ENCODE peak calls at places on chromosomes 12 and 14, in six cellular contexts. U is A549, G is HepG2, K is K562, D is NB4, J is GM12878. C is an unnamed sample.

GRCh38 chr14:59215353-59215752 is 26.9 kb downstream of the DAAM1 start:
- DNase-seq in U (no peak), G (peak), K (no peak), D (no peak), J (no peak), C (peak)

GRCh38 chr14:92362781-92363235 is 39.8 kb downstream of the SLC24A4 start:
- DNase-seq in U (peak), G (no peak), K (no peak), D (no peak), J (no peak), C (no peak)

GRCh38 chr14:95699397-95699796 is 13.2 kb downstream of the TCL1B start:
- DNase-seq in U (no peak), G (no peak), K (no peak), D (no peak), J (no peak), C (no peak)

GRCh38 chr12:14153803-14154202 is 172.4 kb upstream of the GRIN2B start:
- DNase-seq in U (no peak), G (no peak), K (no peak), D (no peak), J (peak), C (no peak)

GRCh38 chr14:57493467-57494181 is at the start of gene CCDC198:
- DNase-seq in U (peak), G (peak), K (no peak), D (no peak), J (peak), C (no peak)

GRCh38 chr12:94650143-94651056 is at the start of gene TMCC3:
- DNase-seq in U (no peak), G (no peak), K (no peak), D (peak), J (no peak), C (peak)

GRCh38 chr14:20857630-20858261 is 33.4 kb upstream of the RNASE3 start:
- DNase-seq in U (peak), G (peak), K (peak), D (peak), J (no peak), C (peak)

GRCh38 chr12:118884226-118884625 is 97.1 kb upstream of the SRRM4 start:
- DNase-seq in U (no peak), G (no peak), K (no peak), D (no peak), J (no peak), C (no peak)

GRCh38 chr14:91286530-91286937 is 42.0 kb upstream of the GPR68 start:
- DNase-seq in U (peak), G (peak), K (peak), D (peak), J (peak), C (peak)

GRCh38 chr14:28762290-28762948 is 4.2 kb upstream of the FOXG1 start:
- DNase-seq in U (no peak), G (no peak), K (no peak), D (no peak), J (no peak), C (no peak)

GRCh38 chr14:69151458-69152180 is 1.3 kb downstream of the DCAF5 start:
- DNase-seq in U (peak), G (peak), K (peak), D (peak), J (no peak), C (peak)

GRCh38 chr12:8038659-8039114 is 6.2 kb downstream of the FOXJ2 start:
- DNase-seq in U (peak), G (no peak), K (peak), D (peak), J (no peak), C (peak)

GRCh38 chr12:3933074-3933818 is 60.0 kb upstream of the PARP11 start:
- DNase-seq in U (no peak), G (no peak), K (no peak), D (no peak), J (no peak), C (no peak)

GRCh38 chr12:53737494-53737808 is 10.2 kb upstream of the CALCOCO1 start:
- DNase-seq in U (no peak), G (no peak), K (no peak), D (no peak), J (no peak), C (no peak)

GRCh38 chr14:64704743-64705405 is 650 bp downstream of the PLEKHG3 start:
- DNase-seq in U (no peak), G (no peak), K (peak), D (no peak), J (no peak), C (no peak)

GRCh38 chr14:61891251-61891650 is 129.0 kb downstream of the SNAPC1 start:
- DNase-seq in U (no peak), G (no peak), K (no peak), D (no peak), J (no peak), C (peak)

GRCh38 chr12:116141110-116141832 is 136.2 kb downstream of the MED13L start:
- DNase-seq in U (no peak), G (no peak), K (no peak), D (no peak), J (no peak), C (peak)

GRCh38 chr12:89350661-89351488 is 1.4 kb downstream of the DUSP6 start:
- DNase-seq in U (no peak), G (no peak), K (no peak), D (peak), J (no peak), C (peak)

GRCh38 chr12:54082402-54082892 is 28.8 kb downstream of the HOXC4 start:
- DNase-seq in U (no peak), G (no peak), K (peak), D (no peak), J (no peak), C (no peak)

GRCh38 chr12:52202361-52203078 is 10.7 kb upstream of the KRT80 start:
- DNase-seq in U (no peak), G (no peak), K (no peak), D (peak), J (no peak), C (no peak)

GRCh38 chr14:68397827-68398226 is 395.0 kb downstream of the ZFP36L1 start:
- DNase-seq in U (no peak), G (no peak), K (no peak), D (no peak), J (no peak), C (peak)

GRCh38 chr12:20492251-20492728 is 124.0 kb downstream of the PDE3A start:
- DNase-seq in U (peak), G (no peak), K (no peak), D (peak), J (peak), C (peak)

GRCh38 chr14:71524321-71524982 is 407.8 kb upstream of the RGS6 start:
- DNase-seq in U (no peak), G (no peak), K (no peak), D (no peak), J (peak), C (no peak)

GRCh38 chr12:121455766-121456420 is 56.0 kb downstream of the RNF34 start:
- DNase-seq in U (no peak), G (no peak), K (no peak), D (no peak), J (no peak), C (no peak)

GRCh38 chr12:62813031-62813829 is 121.7 kb downstream of the PPM1H start:
- DNase-seq in U (peak), G (no peak), K (peak), D (peak), J (no peak), C (peak)

GRCh38 chr14:105168093-105168420 is 519 bp downstream of the JAG2 start:
- DNase-seq in U (no peak), G (no peak), K (peak), D (no peak), J (no peak), C (no peak)
- H3K4me3 ChIP-seq in U (peak), G (no peak), K (peak), D (no peak), J (no peak), C (no peak)

GRCh38 chr12:82725741-82726140 is 39.0 kb downstream of the TMTC2 start:
- DNase-seq in U (no peak), G (no peak), K (no peak), D (no peak), J (no peak), C (no peak)

GRCh38 chr12:82728710-82729109 is 42.0 kb downstream of the TMTC2 start:
- DNase-seq in U (no peak), G (no peak), K (no peak), D (no peak), J (no peak), C (no peak)

DNA sequence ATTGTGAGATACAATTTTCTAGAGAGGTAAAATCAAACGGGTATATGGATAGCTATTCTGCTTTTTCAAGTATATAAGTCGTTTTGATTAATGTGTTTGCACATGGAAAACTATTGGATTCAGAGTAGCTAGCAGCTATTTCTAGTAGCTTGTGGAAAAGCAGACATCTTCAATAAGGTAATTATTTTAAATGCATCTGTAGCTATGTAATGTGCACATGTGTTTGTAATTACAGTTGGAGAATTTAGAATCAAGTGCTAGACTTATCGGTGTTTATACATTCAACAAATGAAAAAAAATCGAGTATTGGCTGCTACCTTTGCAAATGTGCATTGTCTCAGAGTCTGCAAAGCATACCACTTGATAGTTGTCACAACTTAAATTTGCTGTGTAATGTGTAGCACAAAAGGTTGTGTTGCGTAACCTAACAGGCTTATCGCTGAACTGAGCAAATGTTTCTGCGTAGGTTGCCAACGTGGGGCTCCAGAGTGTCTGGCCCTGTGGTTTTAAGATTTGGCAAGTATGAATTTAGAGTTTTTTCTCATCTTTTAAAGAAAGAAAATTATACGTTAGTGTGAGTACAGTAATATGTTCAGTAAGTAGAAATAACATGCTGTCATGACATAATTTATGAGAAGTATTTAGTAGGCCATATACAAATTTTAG is 44.3 kb downstream of the TMTC2 start:
- DNase-seq in U (no peak), G (peak), K (no peak), D (peak), J (no peak), C (no peak)
- TF ChIP-seq MYC in U (no peak), G (no peak), K (no peak), D (no peak), J (no peak), C (no peak)

GRCh38 chr14:31229638-31230229 is 22.1 kb upstream of the HECTD1 start:
- DNase-seq in U (peak), G (peak), K (peak), D (peak), J (no peak), C (no peak)
- H3K4me3 ChIP-seq in U (peak), G (peak), K (peak), D (peak), J (no peak), C (no peak)

GRCh38 chr12:108693781-108694180 is 37.5 kb downstream of the CORO1C start:
- DNase-seq in U (no peak), G (no peak), K (no peak), D (no peak), J (no peak), C (no peak)

GRCh38 chr12:108690799-108691153 is 40.5 kb downstream of the CORO1C start:
- DNase-seq in U (no peak), G (no peak), K (no peak), D (no peak), J (no peak), C (no peak)

GRCh38 chr12:108693186-108693585 is 38.1 kb downstream of the CORO1C start:
- DNase-seq in U (no peak), G (no peak), K (no peak), D (no peak), J (no peak), C (no peak)

GRCh38 chr12:108691154-108691994 is 39.9 kb downstream of the CORO1C start:
- DNase-seq in U (peak), G (peak), K (peak), D (peak), J (peak), C (peak)

DNA sequence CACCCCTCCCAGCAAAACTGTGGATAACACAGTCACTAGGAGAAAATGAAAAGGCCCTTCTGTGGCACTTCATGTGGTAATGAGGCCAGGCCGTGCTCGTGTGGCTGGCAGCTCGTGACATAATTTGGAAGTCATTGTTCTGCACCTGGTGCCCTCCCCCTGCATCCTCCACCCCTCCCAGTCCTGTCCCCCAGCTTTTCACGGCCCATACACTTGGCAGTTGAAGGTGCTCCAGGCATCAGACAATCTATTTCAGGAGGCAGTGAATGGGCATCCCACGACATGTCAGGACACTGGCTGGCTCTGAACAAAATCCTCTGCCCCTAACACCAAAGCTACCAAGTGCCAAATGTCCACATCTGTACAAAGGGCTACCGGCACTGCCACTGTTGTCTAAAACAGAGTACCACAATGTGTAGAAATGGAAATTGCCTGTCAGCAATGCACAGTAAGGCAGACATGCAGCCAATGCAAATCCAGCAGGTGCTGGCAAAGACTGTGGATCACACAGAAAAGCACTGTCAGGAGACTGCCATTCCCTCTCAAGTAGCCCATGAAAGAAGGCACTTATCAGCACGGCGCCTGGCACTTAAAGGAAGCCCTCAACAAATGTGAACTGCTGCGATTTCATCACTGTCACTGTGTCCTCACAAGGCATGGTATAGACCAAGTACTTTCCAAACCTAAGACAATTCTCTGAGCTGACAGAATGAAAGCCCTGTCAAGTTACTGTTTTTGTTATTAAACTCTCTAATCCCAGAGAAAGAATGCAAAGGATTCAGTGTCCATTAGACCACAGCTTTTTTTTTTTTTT is 39.1 kb downstream of the CORO1C start:
- DNase-seq in U (peak), G (no peak), K (no peak), D (peak), J (no peak), C (peak)
- TF ChIP-seq MYC in U (no peak), G (no peak), K (no peak), D (peak), J (no peak), C (no peak)

GRCh38 chr14:100190126-100190525 is 30.7 kb upstream of the DEGS2 start:
- DNase-seq in U (no peak), G (no peak), K (no peak), D (no peak), J (no peak), C (no peak)

GRCh38 chr14:100192250-100192671 is 32.8 kb upstream of the DEGS2 start:
- DNase-seq in U (no peak), G (no peak), K (peak), D (peak), J (no peak), C (no peak)

GRCh38 chr14:100191584-100192249 is 32.3 kb upstream of the DEGS2 start:
- DNase-seq in U (no peak), G (no peak), K (no peak), D (no peak), J (no peak), C (no peak)

GRCh38 chr14:100192672-100193416 is 33.4 kb upstream of the DEGS2 start:
- DNase-seq in U (peak), G (peak), K (peak), D (peak), J (peak), C (peak)

GRCh38 chr14:100193417-100194357 is 34.2 kb upstream of the DEGS2 start:
- DNase-seq in U (no peak), G (peak), K (peak), D (peak), J (no peak), C (no peak)
- H3K4me3 ChIP-seq in U (peak), G (peak), K (peak), D (peak), J (peak), C (peak)

C was measured in endothelial cell of umbilical vein.